ENCODE peak calls at places on chromosomes 5 and 9, in five cellular contexts. U, S, A, D and V are unnamed samples.

GRCh38 chr9:112145886-112146285 is 29.2 kb downstream of the SUSD1 start:
- DNase-seq in A (no peak), U (no peak), S (no peak), D (no peak), V (no peak)

GRCh38 chr9:24614070-24614469 is 68.4 kb upstream of the IZUMO3 start:
- DNase-seq in U (no peak), D (no peak), A (no peak), S (no peak), V (no peak)

GRCh38 chr9:109996936-109997580 is 210.9 kb downstream of the C9orf152 start:
- DNase-seq in D (no peak), A (no peak), U (no peak), S (no peak), V (no peak)

GRCh38 chr5:8686707-8687106 is 817.8 kb downstream of the MTRR start:
- DNase-seq in D (no peak), U (peak; percentile 81), S (no peak), A (no peak), V (no peak)

GRCh38 chr9:112029921-112030444 is 133.4 kb downstream of the UGCG start:
- DNase-seq in S (no peak), D (no peak), A (no peak), U (peak; percentile 23), V (no peak)

GRCh38 chr9:83242066-83242465 is 179.1 kb upstream of the RASEF start:
- DNase-seq in U (no peak), D (no peak), S (no peak), A (no peak), V (peak; percentile 23)

GRCh38 chr5:178180141-178180863 is 6.9 kb downstream of the GMCL2 start:
- DNase-seq in A (no peak), D (no peak), S (no peak), U (no peak), V (no peak)

GRCh38 chr9:80467632-80468031 is 895.9 kb downstream of the TLE4 start:
- DNase-seq in A (no peak), D (no peak), U (peak; percentile 0), S (no peak), V (no peak)

GRCh38 chr9:114048533-114049452 is 29.3 kb downstream of the AMBP start:
- DNase-seq in A (peak; percentile 13), S (no peak), U (no peak), D (no peak), V (no peak)

GRCh38 chr9:114213566-114213965 is 58.2 kb downstream of the COL27A1 start:
- DNase-seq in A (no peak), U (no peak), S (no peak), D (no peak), V (no peak)

GRCh38 chr9:118961857-118962256 is 407.4 kb downstream of the BRINP1 start:
- DNase-seq in D (no peak), A (no peak), S (no peak), U (peak; percentile 91), V (peak; percentile 80)

GRCh38 chr9:113519401-113520108 is 56.0 kb downstream of the RGS3 start:
- DNase-seq in S (no peak), A (peak; percentile 72), U (peak; percentile 58), D (no peak), V (no peak)

GRCh38 chr5:35859101-35859661 is 2.5 kb downstream of the IL7R start:
- DNase-seq in U (peak; percentile 38), S (peak; percentile 54), D (no peak), A (no peak), V (no peak)

GRCh38 chr5:165161204-165161603 is 1655.8 kb downstream of the MAT2B start:
- DNase-seq in U (no peak), S (no peak), A (no peak), D (no peak), V (peak; percentile 4)

GRCh38 chr5:50709471-50709870 is 43.0 kb downstream of the PARP8 start:
- DNase-seq in U (peak; percentile 51), S (no peak), D (no peak), A (no peak), V (no peak)

GRCh38 chr5:151100690-151101089 is 19.9 kb upstream of the TNIP1 start:
- DNase-seq in S (no peak), U (no peak), D (no peak), A (no peak), V (no peak)

GRCh38 chr5:32390819-32391591 is 53.5 kb downstream of the ZFR start:
- DNase-seq in S (no peak), D (no peak), A (no peak), U (peak; percentile 92), V (peak; percentile 41)

GRCh38 chr9:136107953-136108647 is 10.6 kb downstream of the TMEM250 start:
- DNase-seq in D (no peak), S (no peak), U (peak; percentile 12), A (peak; percentile 78), V (peak; percentile 71)

GRCh38 chr9:121324755-121325154 is 45.3 kb downstream of the STOM start:
- DNase-seq in D (no peak), U (no peak), S (no peak), A (no peak), V (no peak)

GRCh38 chr9:131432050-131432449 is 38.2 kb downstream of the PRRC2B start:
- DNase-seq in D (no peak), A (no peak), S (no peak), U (no peak), V (no peak)

GRCh38 chr5:72402959-72403628 is 82.9 kb downstream of the PTCD2 start:
- DNase-seq in D (no peak), A (peak; percentile 38), U (peak; percentile 27), S (no peak), V (no peak)

GRCh38 chr5:34652916-34653315 is 3.2 kb upstream of the RAI14 start:
- DNase-seq in S (no peak), A (no peak), U (peak; percentile 74), D (no peak), V (no peak)

GRCh38 chr9:36217256-36217968 is 26.7 kb downstream of the CLTA start:
- DNase-seq in U (no peak), A (no peak), D (no peak), S (no peak), V (no peak)

GRCh38 chr5:67490543-67491321 is 294.1 kb upstream of the CD180 start:
- DNase-seq in A (peak; percentile 24), S (no peak), D (no peak), U (no peak), V (no peak)

GRCh38 chr5:95591490-95591901 is 28.4 kb upstream of the GPR150 start:
- DNase-seq in U (peak; percentile 90), A (no peak), S (no peak), D (no peak), V (no peak)

GRCh38 chr9:9337129-9337528 is 1275.7 kb downstream of the PTPRD start:
- DNase-seq in S (no peak), D (no peak), U (no peak), A (no peak), V (no peak)

GRCh38 chr5:41843456-41844112 is 26.6 kb downstream of the OXCT1 start:
- DNase-seq in S (peak; percentile 19), U (peak; percentile 82), A (peak; percentile 57), D (no peak), V (peak; percentile 57)

GRCh38 chr5:19771174-19771835 is 216.7 kb downstream of the CDH18 start:
- DNase-seq in S (no peak), U (peak; percentile 9), A (no peak), D (no peak), V (no peak)

DNA sequence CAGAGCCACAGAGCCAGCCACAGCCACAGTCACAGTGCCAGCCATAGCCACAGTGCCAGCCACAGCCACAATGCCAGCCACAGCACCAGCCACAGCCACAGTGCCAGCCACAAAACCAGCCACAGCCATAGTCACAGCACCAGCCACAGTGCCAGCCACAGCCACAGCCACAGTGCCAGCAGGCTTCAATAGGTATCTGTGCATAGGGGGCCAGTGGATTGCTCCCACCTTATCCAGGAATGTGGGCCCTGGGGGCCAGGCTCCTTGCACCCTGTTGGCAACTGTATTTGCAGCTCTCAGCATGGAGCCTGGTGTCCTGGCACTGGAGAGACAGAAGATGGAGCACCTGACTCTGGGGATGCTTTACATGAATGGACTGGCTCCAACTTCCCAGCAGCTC is 111.7 kb upstream of the IRX2 start:
- DNase-seq in A (no peak), D (no peak), U (no peak), S (no peak), V (no peak)
- H3K27me3 ChIP-seq in A (no peaks in the 10 kb centered on the region), D (no peaks in the 10 kb centered on the region), U (no peaks in the 10 kb centered on the region), S (no peaks in the 10 kb centered on the region), V (no peaks in the 10 kb centered on the region)

DNA sequence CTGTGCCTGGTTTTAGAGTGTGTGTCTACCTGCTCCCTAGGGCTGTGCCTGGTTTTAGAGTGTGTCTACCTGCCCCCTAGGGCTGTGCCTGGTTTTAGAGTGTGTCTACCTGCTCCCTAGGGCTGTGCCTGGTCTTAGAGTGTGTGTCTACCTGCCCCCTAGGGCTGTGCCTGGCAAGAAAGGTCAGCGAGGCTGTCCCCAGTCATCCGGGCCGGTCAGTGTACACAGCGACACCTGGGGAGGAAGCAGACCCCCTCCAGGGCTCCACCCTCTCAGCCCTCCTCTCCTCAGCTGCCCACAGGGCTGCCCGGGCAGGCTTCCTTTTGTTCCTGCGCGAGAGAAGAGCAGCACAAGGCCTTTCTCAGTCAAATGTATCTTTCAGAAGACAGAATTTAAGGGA is 4.1 kb downstream of the NRARP start:
- DNase-seq in D (no peak), A (no peak), U (no peak), S (no peak), V (no peak)
- H3K27me3 ChIP-seq in D (peaks cover 55% of the 10 kb centered on the region), A (peaks cover 14% of the 10 kb centered on the region), U (peaks cover 41% of the 10 kb centered on the region), S (peaks cover 30% of the 10 kb centered on the region), V (peaks cover 34% of the 10 kb centered on the region)

GRCh38 chr5:141713616-141714309 is 31.7 kb upstream of the ARAP3 start:
- DNase-seq in U (peak; percentile 8), S (no peak), A (no peak), D (no peak), V (no peak)
- H3K27me3 ChIP-seq in U (peaks cover 41% of the 10 kb centered on the region), S (no peaks in the 10 kb centered on the region), A (no peaks in the 10 kb centered on the region), D (no peaks in the 10 kb centered on the region), V (peaks cover under 1% of the 10 kb centered on the region)

GRCh38 chr5:144203750-144204596 is 33.3 kb downstream of the KCTD16 start:
- DNase-seq in U (peak; percentile 75), S (peak; percentile 21), A (peak; percentile 48), D (no peak), V (peak; percentile 69)

GRCh38 chr5:144201578-144201977 is 30.9 kb downstream of the KCTD16 start:
- DNase-seq in S (no peak), U (no peak), A (no peak), D (no peak), V (no peak)

GRCh38 chr5:144205141-144205551 is 34.5 kb downstream of the KCTD16 start:
- DNase-seq in D (no peak), U (peak; percentile 72), A (no peak), S (no peak), V (no peak)

GRCh38 chr5:144202072-144202471 is 31.4 kb downstream of the KCTD16 start:
- DNase-seq in U (peak; percentile 67), S (no peak), A (no peak), D (no peak), V (no peak)

DNA sequence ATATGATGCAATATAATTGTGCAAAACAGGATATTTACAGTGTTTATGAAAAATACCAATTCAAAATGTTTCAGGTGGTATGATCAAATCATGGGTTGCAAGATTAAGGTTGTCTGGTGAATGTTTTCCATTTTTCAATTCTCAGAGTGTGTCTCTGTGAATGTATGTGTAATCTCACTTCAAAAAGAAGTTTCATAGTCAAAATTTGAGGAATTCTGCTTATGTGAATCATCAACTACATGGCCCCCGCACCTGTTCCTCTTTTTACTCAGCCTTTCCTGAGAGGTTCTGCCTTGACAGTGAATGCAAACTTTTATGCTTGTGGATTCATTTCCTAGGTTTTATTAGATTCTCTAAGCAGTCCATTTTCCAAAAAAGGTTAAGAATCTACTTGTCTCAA is 32.1 kb downstream of the KCTD16 start:
- DNase-seq in S (no peak), D (no peak), U (no peak), A (no peak), V (peak; percentile 12)
- H3K27me3 ChIP-seq in S (peaks cover 8% of the 10 kb centered on the region), D (peaks cover 12% of the 10 kb centered on the region), U (peaks cover 8% of the 10 kb centered on the region), A (peaks cover 7% of the 10 kb centered on the region), V (no peaks in the 10 kb centered on the region)

GRCh38 chr9:33799928-33800689 is 4.7 kb downstream of the PRSS3 start:
- DNase-seq in D (no peak), A (no peak), S (no peak), U (no peak), V (no peak)
- H3K27me3 ChIP-seq in D (no peaks in the 10 kb centered on the region), A (no peaks in the 10 kb centered on the region), S (no peaks in the 10 kb centered on the region), U (no peaks in the 10 kb centered on the region), V (no peaks in the 10 kb centered on the region)